ENCODE peak calls at places on chromosome 7, in ten cellular contexts. B is NCI-H524; H is AML-193; U is midbrain; S is cerebellum; T is iris pigment epithelial cell; G is effector CD4-positive, alpha-beta T cell; O is HEK293T; A is HFFc6; Y is dorsolateral prefrontal cortex. P is an unnamed sample.
A peak's percentile ranks its signal among the peaks of the same experiment; 100 is the strongest.

GRCh38 chr7:87628780-87629569 is 777 bp downstream of the RUNDC3B start:
- DNase-seq in B (peak; percentile 19), H (no peak), U (peak; percentile 2), S (peak; percentile 73), T (peak; percentile 29), G (peak; percentile 3), O (peak; percentile 43), A (no peak), Y (no peak), P (peak; percentile 60)

GRCh38 chr7:30831227-30831626 is 60.0 kb downstream of the MINDY4 start:
- DNase-seq in B (no peak), H (no peak), U (no peak), S (no peak), T (peak; percentile 7), G (no peak), O (no peak), A (no peak), Y (no peak), P (no peak)

GRCh38 chr7:98283887-98284222 is 2.4 kb downstream of the BRI3 start:
- DNase-seq in B (no peak), H (no peak), U (no peak), S (no peak), T (no peak), G (no peak), O (no peak), A (no peak), Y (no peak), P (no peak)

GRCh38 chr7:15417341-15417988 is 144.3 kb downstream of the AGMO start:
- DNase-seq in B (no peak), H (no peak), U (no peak), S (no peak), T (no peak), G (no peak), O (no peak), A (no peak), Y (no peak), P (no peak)

GRCh38 chr7:66604198-66604597 is 24.5 kb upstream of the KCTD7 start:
- DNase-seq in B (no peak), H (no peak), U (no peak), S (no peak), T (peak; percentile 7), G (no peak), O (no peak), A (no peak), Y (no peak), P (no peak)

GRCh38 chr7:5351508-5352265 is 68.9 kb downstream of the SLC29A4 start:
- DNase-seq in B (no peak), H (no peak), U (no peak), S (peak; percentile 55), T (no peak), G (no peak), O (no peak), A (no peak), Y (no peak), P (no peak)

GRCh38 chr7:69800495-69800894 is 202.2 kb downstream of the AUTS2 start:
- DNase-seq in B (no peak), H (no peak), U (no peak), S (no peak), T (no peak), G (no peak), O (peak; percentile 65), A (no peak), Y (no peak), P (no peak)

GRCh38 chr7:43764807-43765491 is 6.5 kb downstream of the BLVRA start:
- DNase-seq in B (no peak), H (peak; percentile 15), U (no peak), S (no peak), T (peak; percentile 79), G (no peak), O (no peak), A (peak; percentile 35), Y (no peak), P (no peak)

GRCh38 chr7:150513758-150514157 is 914 bp upstream of the GIMAP7 start:
- DNase-seq in B (no peak), H (no peak), U (no peak), S (no peak), T (no peak), G (no peak), O (no peak), A (no peak), Y (no peak), P (peak; percentile 35)